ENCODE peak calls at places on chromosomes 4 and X, in seven cellular contexts. H is CD4-positive, alpha-beta memory T cell; M is esophagus squamous epithelium; R is H9; O is breast epithelium; X is heart left ventricle; T is K562. S is an unnamed sample.

GRCh38 chr4:48683784-48684666 is 96.1 kb downstream of the FRYL start:
- DNase-seq in H (no peak), M (no peak), R (no peak), O (no peak), X (no peak), T (peak; percentile 87), S (no peak)

GRCh38 chr4:72326692-72327632 is 242.1 kb downstream of the ADAMTS3 start:
- DNase-seq in H (no peak), M (no peak), R (no peak), O (no peak), X (no peak), T (peak; percentile 43), S (no peak)

GRCh38 chr4:56531149-56531770 is 25.7 kb downstream of the ARL9 start:
- DNase-seq in H (no peak), M (no peak), R (no peak), O (no peak), X (no peak), T (peak; percentile 21), S (no peak)

GRCh38 chr4:150816491-150816890 is 198.6 kb downstream of the LRBA start:
- DNase-seq in H (no peak), M (no peak), R (no peak), O (no peak), X (no peak), T (no peak), S (no peak)

GRCh38 chr4:77156912-77157858 is at the start of gene CCNG2:
- DNase-seq in H (peak; percentile 63), M (peak; percentile 83), R (peak; percentile 93), O (peak; percentile 85), X (peak; percentile 90), T (peak; percentile 88), S (peak; percentile 93)

GRCh38 chr4:2390780-2391490 is 27.5 kb downstream of the ZFYVE28 start:
- DNase-seq in H (no peak), M (no peak), R (no peak), O (no peak), X (no peak), T (no peak), S (no peak)

GRCh38 chr4:138300616-138301015 is 58.5 kb upstream of the SLC7A11 start:
- DNase-seq in H (no peak), M (no peak), R (no peak), O (no peak), X (no peak), T (no peak), S (no peak)

GRCh38 chr4:3249681-3250437 is 900 bp downstream of the MSANTD1 start:
- DNase-seq in H (no peak), M (no peak), R (no peak), O (no peak), X (peak; percentile 55), T (no peak), S (peak; percentile 17)

GRCh38 chr4:118034061-118034785 is at the start of gene NDST3:
- DNase-seq in H (no peak), M (no peak), R (peak; percentile 74), O (no peak), X (peak; percentile 46), T (peak; percentile 4), S (peak; percentile 51)

GRCh38 chr4:113049421-113050355 is at the start of gene ANK2:
- DNase-seq in H (no peak), M (no peak), R (peak; percentile 87), O (no peak), X (no peak), T (no peak), S (no peak)

GRCh38 chr4:82957045-82957444 is 53.6 kb downstream of the LIN54 start:
- DNase-seq in H (no peak), M (no peak), R (no peak), O (no peak), X (no peak), T (no peak), S (no peak)

GRCh38 chr4:24809376-24809775 is 14.0 kb downstream of the SOD3 start:
- DNase-seq in H (no peak), M (no peak), R (peak; percentile 51), O (no peak), X (no peak), T (peak; percentile 18), S (no peak)

GRCh38 chrX:153814591-153815315 is 15.6 kb downstream of the PDZD4 start:
- DNase-seq in H (no peak), M (no peak), R (no peak), O (no peak), X (no peak), T (no peak), S (no peak)

GRCh38 chr4:38782452-38783108 is at the start of gene TLR10:
- DNase-seq in H (peak; percentile 26), M (peak; percentile 11), R (peak; percentile 36), O (no peak), X (no peak), T (peak; percentile 60), S (no peak)

GRCh38 chr4:15655223-15656037 is at the start of gene FBXL5:
- DNase-seq in H (peak; percentile 91), M (peak; percentile 34), R (peak; percentile 78), O (peak; percentile 68), X (peak; percentile 92), T (peak; percentile 88), S (peak; percentile 84)

GRCh38 chr4:183589710-183590109 is 69.3 kb downstream of the RWDD4 start:
- DNase-seq in H (no peak), M (no peak), R (no peak), O (no peak), X (no peak), T (peak; percentile 18), S (no peak)

GRCh38 chr4:52059372-52059771 is 8.3 kb downstream of the SPATA18 start:
- DNase-seq in H (no peak), M (no peak), R (no peak), O (no peak), X (no peak), T (no peak), S (no peak)

GRCh38 chr4:122086338-122086737 is 65.8 kb upstream of the BLTP1 start:
- DNase-seq in H (no peak), M (no peak), R (no peak), O (no peak), X (no peak), T (no peak), S (no peak)

GRCh38 chr4:113641025-113641431 is 120.5 kb downstream of the CAMK2D start:
- DNase-seq in H (no peak), M (no peak), R (no peak), O (no peak), X (no peak), T (no peak), S (no peak)

GRCh38 chr4:144557404-144557803 is 88.6 kb upstream of the HHIP start:
- DNase-seq in H (no peak), M (no peak), R (no peak), O (no peak), X (no peak), T (no peak), S (no peak)

GRCh38 chr4:157840630-157841029 is 332.2 kb downstream of the GASK1B start:
- DNase-seq in H (no peak), M (no peak), R (no peak), O (no peak), X (no peak), T (no peak), S (no peak)

GRCh38 chr4:157838366-157838765 is 334.5 kb downstream of the GASK1B start:
- DNase-seq in H (no peak), M (no peak), R (no peak), O (no peak), X (no peak), T (no peak), S (no peak)

GRCh38 chr4:157832596-157832995 is 340.2 kb downstream of the GASK1B start:
- DNase-seq in H (no peak), M (no peak), R (no peak), O (no peak), X (no peak), T (no peak), S (no peak)

GRCh38 chr4:157837071-157837470 is 335.8 kb downstream of the GASK1B start:
- DNase-seq in H (no peak), M (no peak), R (no peak), O (no peak), X (no peak), T (no peak), S (no peak)
- H3K9me3 ChIP-seq in H (no peaks in the 10 kb centered on the region), M (no peaks in the 10 kb centered on the region), R (no peaks in the 10 kb centered on the region), O (no peaks in the 10 kb centered on the region), X (no peaks in the 10 kb centered on the region), T (no peaks in the 10 kb centered on the region), S (no peaks in the 10 kb centered on the region)

DNA sequence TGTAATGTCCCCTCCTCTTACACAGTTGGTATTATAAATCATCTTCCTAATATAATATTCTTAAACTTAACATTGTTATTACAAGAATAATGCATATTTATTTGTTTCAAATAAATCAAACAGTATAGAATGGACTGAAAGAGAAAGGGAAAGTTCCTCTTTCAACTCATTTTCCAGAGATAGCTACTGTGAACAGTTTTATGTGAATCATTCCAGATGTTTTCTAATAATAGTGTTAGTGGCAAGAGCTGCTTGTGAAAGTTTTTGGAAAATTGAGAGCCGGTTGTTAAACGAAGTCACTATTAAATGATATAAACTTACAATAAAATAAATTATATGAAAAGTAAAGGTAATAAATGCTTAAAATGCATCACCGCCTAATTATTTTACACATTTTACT is 14.5 kb downstream of the TMSB4X start:
- DNase-seq in H (no peak), M (no peak), R (no peak), O (no peak), X (no peak), T (no peak), S (no peak)
- H3K9me3 ChIP-seq in H (no peaks in the 10 kb centered on the region), M (no peaks in the 10 kb centered on the region), R (no peaks in the 10 kb centered on the region), O (no peaks in the 10 kb centered on the region), X (no peaks in the 10 kb centered on the region), T (no peaks in the 10 kb centered on the region), S (no peaks in the 10 kb centered on the region)

DNA sequence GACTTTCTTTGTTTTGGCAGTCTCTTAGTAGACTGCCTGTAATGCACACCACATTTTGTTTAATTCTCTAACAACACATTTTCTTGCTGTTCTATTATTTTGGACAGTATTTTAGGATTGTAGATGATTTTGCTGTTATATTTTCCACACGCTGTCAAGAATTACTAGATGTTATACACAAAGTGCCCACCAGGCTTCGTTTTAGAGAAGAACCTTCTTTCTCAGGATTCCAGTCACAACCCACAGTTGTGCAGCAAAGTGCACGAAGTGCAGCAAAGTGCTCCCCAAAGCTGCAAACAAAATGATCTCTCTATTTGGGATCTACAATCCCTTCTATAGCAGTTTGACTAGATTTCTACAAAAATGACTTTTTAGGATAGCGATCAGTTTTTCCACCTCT is 2.4 kb downstream of the ZNF141 start:
- DNase-seq in H (no peak), M (no peak), R (no peak), O (no peak), X (no peak), T (no peak), S (no peak)
- H3K9me3 ChIP-seq in H (no peaks in the 10 kb centered on the region), M (peaks cover 34% of the 10 kb centered on the region), R (no peaks in the 10 kb centered on the region), O (peaks cover 28% of the 10 kb centered on the region), X (no peaks in the 10 kb centered on the region), T (no peaks in the 10 kb centered on the region), S (peaks cover 54% of the 10 kb centered on the region)

GRCh38 chr4:11587797-11588196 is 159.1 kb upstream of the HS3ST1 start:
- DNase-seq in H (no peak), M (no peak), R (no peak), O (no peak), X (no peak), T (no peak), S (no peak)

GRCh38 chr4:11596989-11597388 is 168.3 kb upstream of the HS3ST1 start:
- DNase-seq in H (no peak), M (no peak), R (no peak), O (no peak), X (no peak), T (no peak), S (no peak)

GRCh38 chr4:11589676-11590075 is 161.0 kb upstream of the HS3ST1 start:
- DNase-seq in H (no peak), M (no peak), R (no peak), O (no peak), X (no peak), T (no peak), S (no peak)

GRCh38 chr4:11590132-11590531 is 161.4 kb upstream of the HS3ST1 start:
- DNase-seq in H (no peak), M (no peak), R (no peak), O (no peak), X (no peak), T (no peak), S (no peak)

GRCh38 chr4:11592276-11592675 is 163.6 kb upstream of the HS3ST1 start:
- DNase-seq in H (no peak), M (no peak), R (no peak), O (no peak), X (no peak), T (no peak), S (no peak)
- H3K9me3 ChIP-seq in H (no peaks in the 10 kb centered on the region), M (no peaks in the 10 kb centered on the region), R (no peaks in the 10 kb centered on the region), O (no peaks in the 10 kb centered on the region), X (no peaks in the 10 kb centered on the region), T (no peaks in the 10 kb centered on the region), S (no peaks in the 10 kb centered on the region)